ENCODE peak calls at places on chromosome 22, in nine cellular contexts. L, A, E, Z, H, J, X, U and Q are unnamed samples.

GRCh38 chr22:39381930-39382329 is 17.6 kb upstream of the TAB1 start:
- DNase-seq in Z (no peak), L (no peak), U (no peak), A (no peak), X (no peak), E (no peak), J (no peak), H (no peak), Q (no peak)

GRCh38 chr22:17780741-17781318 is 6.6 kb upstream of the BID start:
- DNase-seq in J (no peak), L (no peak), U (no peak), E (no peak), H (no peak), X (no peak), Z (no peak), A (no peak), Q (no peak)

GRCh38 chr22:46111645-46112306 is 38.5 kb upstream of the PPARA start:
- DNase-seq in U (no peak), E (no peak), H (no peak), A (peak), L (no peak), Z (no peak), X (peak), J (no peak), Q (no peak)

GRCh38 chr22:31243339-31244043 is 31.4 kb downstream of the LIMK2 start:
- DNase-seq in X (no peak), J (no peak), Z (no peak), H (no peak), L (no peak), E (no peak), A (no peak), U (no peak), Q (no peak)

GRCh38 chr22:41772645-41773044 is 27.8 kb upstream of the CCDC134 start:
- DNase-seq in U (no peak), Z (no peak), E (no peak), L (no peak), X (no peak), J (peak), H (peak), A (no peak), Q (no peak)

GRCh38 chr22:50184541-50185383 is 951 bp upstream of the TRABD start:
- DNase-seq in L (no peak), H (no peak), X (no peak), E (no peak), U (no peak), A (peak), J (no peak), Z (no peak), Q (no peak)

GRCh38 chr22:45538284-45538683 is 35.6 kb downstream of the FBLN1 start:
- DNase-seq in Z (no peak), U (no peak), X (peak), H (no peak), E (peak), J (no peak), L (no peak), A (no peak), Q (no peak)

GRCh38 chr22:50574383-50574755 is 3.9 kb downstream of the CPT1B start:
- DNase-seq in L (no peak), E (no peak), A (no peak), H (no peak), X (no peak), U (peak), Z (no peak), J (no peak), Q (no peak)

GRCh38 chr22:39478461-39478860 is 21.6 kb downstream of the MGAT3 start:
- DNase-seq in A (peak), J (peak), L (peak), Z (no peak), U (no peak), X (no peak), E (no peak), H (no peak), Q (no peak)

GRCh38 chr22:43516386-43516785 is 104.6 kb downstream of the MPPED1 start:
- DNase-seq in H (no peak), X (no peak), A (no peak), J (no peak), L (no peak), E (no peak), Z (no peak), U (no peak), Q (no peak)

GRCh38 chr22:50688448-50688847 is 15.8 kb downstream of the SHANK3 start:
- DNase-seq in J (no peak), U (no peak), E (no peak), L (no peak), A (no peak), X (no peak), Z (no peak), H (no peak), Q (peak)

GRCh38 chr22:45890351-45890635 is 86.7 kb downstream of the WNT7B start:
- DNase-seq in H (no peak), U (no peak), Z (no peak), L (no peak), E (no peak), X (no peak), A (no peak), J (no peak), Q (no peak)

GRCh38 chr22:25553131-25553530 is 11.3 kb upstream of the GRK3 start:
- DNase-seq in J (no peak), U (no peak), A (no peak), H (no peak), L (no peak), Z (no peak), E (no peak), X (no peak), Q (no peak)

GRCh38 chr22:49148895-49149418 is 678.7 kb downstream of the BRD1 start:
- DNase-seq in A (no peak), J (no peak), L (no peak), E (no peak), X (no peak), Z (no peak), H (no peak), U (no peak), Q (no peak)

GRCh38 chr22:42611076-42611475 is 3.6 kb downstream of the POLDIP3 start:
- DNase-seq in Z (no peak), X (no peak), E (no peak), J (peak), L (no peak), A (no peak), U (no peak), H (no peak), Q (no peak)

GRCh38 chr22:37259540-37260029 is 15.5 kb upstream of the RAC2 start:
- DNase-seq in H (peak), U (no peak), L (no peak), J (peak), X (no peak), A (no peak), Z (no peak), E (no peak), Q (no peak)

GRCh38 chr22:45010532-45010900 is 711 bp upstream of the PHF21B start:
- DNase-seq in X (no peak), Z (no peak), J (no peak), L (no peak), A (no peak), U (no peak), H (peak), E (no peak), Q (no peak)

GRCh38 chr22:49239264-49240015 is 588.2 kb downstream of the BRD1 start:
- DNase-seq in E (no peak), H (no peak), Z (no peak), X (no peak), L (no peak), J (no peak), A (no peak), U (peak), Q (peak)

GRCh38 chr22:30238661-30239420 is 7.7 kb downstream of the LIF start:
- DNase-seq in A (no peak), E (no peak), X (peak), H (no peak), Z (no peak), U (no peak), L (no peak), J (peak), Q (no peak)

GRCh38 chr22:29838599-29838956 is 504 bp upstream of the ASCC2 start:
- DNase-seq in E (no peak), A (no peak), U (no peak), L (no peak), Z (no peak), X (no peak), J (no peak), H (no peak), Q (no peak)

GRCh38 chr22:20131593-20131855 is at the start of gene ZDHHC8:
- DNase-seq in A (peak), H (no peak), E (no peak), X (no peak), Z (no peak), L (no peak), U (no peak), J (no peak), Q (peak)

GRCh38 chr22:20130739-20131592 is 638 bp upstream of the ZDHHC8 start:
- DNase-seq in Z (peak), X (peak), A (peak), E (peak), H (no peak), J (peak), U (peak), L (peak), Q (peak)

GRCh38 chr22:20128902-20129746 is 2.5 kb upstream of the ZDHHC8 start:
- DNase-seq in H (no peak), X (no peak), E (no peak), A (peak), U (no peak), L (peak), Z (no peak), J (peak), Q (peak)

GRCh38 chr22:20129747-20130014 is 1.9 kb upstream of the ZDHHC8 start:
- DNase-seq in Z (no peak), H (no peak), X (no peak), E (no peak), J (no peak), A (no peak), L (no peak), U (no peak), Q (no peak)

DNA sequence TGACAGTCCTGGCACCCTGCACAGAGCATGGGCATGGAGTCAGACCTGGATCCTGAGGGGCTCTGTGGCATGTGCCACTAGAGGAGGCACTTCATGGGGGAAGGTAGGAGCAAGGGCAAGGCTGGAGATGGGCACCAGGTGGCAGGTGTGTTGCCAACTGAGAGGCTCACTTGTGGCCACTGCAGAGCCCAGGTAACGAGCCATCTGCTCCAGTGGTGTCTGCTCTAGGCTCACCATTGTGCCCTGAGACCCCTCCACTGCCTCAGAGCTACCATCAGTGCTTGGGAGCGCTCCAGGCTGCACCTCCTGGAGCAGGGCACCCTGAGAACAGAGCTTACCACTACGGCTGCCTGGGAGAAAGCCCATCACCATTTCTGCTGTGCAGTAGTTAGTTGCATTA is 1.3 kb upstream of the ZDHHC8 start:
- DNase-seq in U (no peak), X (no peak), H (no peak), L (no peak), A (peak), E (no peak), J (no peak), Z (no peak), Q (no peak)
- H3K4me3 ChIP-seq in U (peak), X (peak), H (no peak), L (no peak), A (no peak), E (peak), J (no peak), Z (no peak), Q (no peak)

GRCh38 chr22:19850482-19851109 is 4.1 kb downstream of the GNB1L start:
- DNase-seq in E (no peak), Z (no peak), L (no peak), X (no peak), A (no peak), U (no peak), J (no peak), H (no peak), Q (no peak)
- H3K27ac ChIP-seq in E (peak), Z (peak), L (no peak), X (no peak), A (peak), U (peak), J (no peak), H (peak), Q (peak)

DNA sequence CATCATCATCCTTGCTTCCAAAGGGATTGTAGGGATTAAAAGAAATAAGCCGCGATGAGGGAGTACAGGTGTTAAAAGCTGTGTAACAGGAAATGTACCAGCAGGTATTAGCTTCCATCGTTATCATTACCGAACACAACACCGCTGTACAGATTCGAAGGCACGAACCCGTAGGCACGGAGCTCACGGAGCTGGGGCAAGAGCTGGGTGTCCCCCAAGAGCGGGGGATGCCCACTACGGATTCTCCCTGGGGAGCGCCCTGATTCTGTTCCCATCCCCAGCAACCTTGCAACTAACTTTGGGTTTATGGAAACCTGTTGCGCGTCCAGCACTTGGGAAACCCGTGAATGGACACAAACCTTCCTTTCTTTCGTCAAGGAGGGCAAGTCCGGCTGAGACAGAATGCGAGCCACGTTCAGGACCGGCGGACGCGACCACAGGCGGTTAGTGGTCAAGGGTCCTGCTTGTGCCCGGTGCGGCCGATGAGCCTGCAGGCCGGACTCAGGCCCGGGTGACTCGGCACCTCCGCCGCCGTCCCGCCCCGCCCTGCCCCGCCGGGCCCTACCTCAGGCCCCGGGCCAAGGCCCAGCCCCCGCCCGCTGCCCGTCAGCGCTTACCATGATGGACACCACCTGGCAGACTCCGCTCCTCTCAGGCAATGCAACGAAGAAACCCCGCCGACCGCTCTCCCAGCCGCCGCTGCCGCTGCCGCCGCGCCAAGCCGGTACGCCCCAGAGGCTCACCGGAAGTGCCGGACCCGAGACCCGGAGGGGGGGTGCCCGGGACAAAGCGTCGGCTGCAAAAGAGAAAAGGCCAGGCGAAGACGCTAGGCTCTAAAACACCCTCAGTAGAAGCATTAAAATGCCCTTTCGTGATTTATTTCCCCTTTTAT is at the start of gene UFD1:
- DNase-seq in U (peak), H (peak), Z (no peak), J (peak), A (peak), L (peak), X (peak), E (peak), Q (peak)
- TF ChIP-seq POLR2A in U (no peak), H (peak), Z (peak), J (peak), A (no peak), L (peak), X (no peak), E (no peak), Q (no peak)

GRCh38 chr22:32625985-32626384 is 151.4 kb downstream of the FBXO7 start:
- DNase-seq in U (no peak), A (no peak), L (no peak), H (no peak), E (no peak), J (no peak), Z (no peak), X (no peak), Q (no peak)
- H3K4me3 ChIP-seq in U (no peak), A (no peak), L (no peak), H (no peak), E (no peak), J (no peak), Z (no peak), X (no peak), Q (no peak)

DNA sequence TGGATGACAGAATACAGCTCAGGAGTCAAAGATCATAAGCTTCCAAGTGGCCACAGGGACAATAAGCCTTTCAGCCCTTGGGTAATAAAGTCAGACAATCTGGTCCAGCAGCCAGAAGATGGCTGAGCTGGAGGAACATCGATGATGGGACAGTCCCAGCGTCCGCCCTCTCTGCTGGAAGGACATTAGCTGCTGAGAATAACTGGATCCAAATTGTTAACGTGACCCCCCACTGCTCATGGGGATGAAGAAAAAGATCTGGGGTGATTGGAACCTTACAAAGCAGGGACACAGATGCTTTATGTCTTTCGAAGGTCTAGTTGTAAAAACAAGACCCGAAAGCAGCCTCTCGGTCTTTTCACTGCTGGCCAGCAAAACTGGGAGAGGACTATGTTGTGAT is 71.0 kb downstream of the IGLL5 start:
- DNase-seq in H (no peak), Z (no peak), A (no peak), X (no peak), L (no peak), U (no peak), J (no peak), E (no peak), Q (no peak)
- H3K27ac ChIP-seq in H (no peak), Z (no peak), A (no peak), X (no peak), L (no peak), U (no peak), J (no peak), E (no peak), Q (no peak)